ENCODE peak calls at places on chromosome 10, in ten cellular contexts. U is HEK293T, M is KBM-7, V is NCI-H524 treated with DMSO at 0.1 percent for 48 hours, A is fibroblast of lung, Q is NCI-H69, B is dorsolateral prefrontal cortex, F is sigmoid colon, P is T-helper 9 cell, W is IMR-90. R is an unnamed sample.

GRCh38 chr10:73480158-73480557 is 15.7 kb downstream of the PPP3CB start:
- DNase-seq in A (peak; percentile 34), W (peak; percentile 79), Q (no peak), P (no peak), B (no peak), V (no peak), U (no peak), M (no peak), F (no peak), R (no peak)

GRCh38 chr10:129784286-129784685 is 179.8 kb downstream of the EBF3 start:
- DNase-seq in A (no peak), M (no peak), Q (peak; percentile 2), V (no peak), U (no peak), P (no peak), B (no peak), F (no peak), W (no peak), R (no peak)

GRCh38 chr10:124710266-124710881 is 33.8 kb downstream of the FAM53B start:
- DNase-seq in A (no peak), W (no peak), B (no peak), F (no peak), P (no peak), U (no peak), V (no peak), M (no peak), Q (no peak), R (no peak)

GRCh38 chr10:80664071-80664680 is 126.5 kb downstream of the SH2D4B start:
- DNase-seq in P (peak; percentile 22), U (peak; percentile 73), A (peak; percentile 32), B (peak; percentile 34), W (peak; percentile 33), F (peak; percentile 69), Q (peak; percentile 52), M (peak; percentile 59), V (peak; percentile 0), R (no peak)

GRCh38 chr10:100775346-100775745 is 30.0 kb downstream of the PAX2 start:
- DNase-seq in M (no peak), A (no peak), W (no peak), F (peak; percentile 48), P (no peak), B (no peak), Q (no peak), U (no peak), V (no peak), R (no peak)

GRCh38 chr10:33052476-33052875 is 94.4 kb upstream of the ITGB1 start:
- DNase-seq in Q (peak; percentile 2), W (no peak), F (no peak), P (no peak), B (no peak), M (no peak), A (no peak), U (no peak), V (no peak), R (no peak)

GRCh38 chr10:72729528-72729927 is 37.6 kb downstream of the MCU start:
- DNase-seq in B (no peak), M (no peak), Q (no peak), P (no peak), V (no peak), U (no peak), W (no peak), A (no peak), F (no peak), R (no peak)

GRCh38 chr10:132932461-132933307 is 9.7 kb downstream of the CFAP46 start:
- DNase-seq in U (no peak), Q (no peak), V (no peak), W (no peak), F (no peak), B (no peak), A (no peak), M (no peak), P (no peak), R (no peak)

GRCh38 chr10:29446327-29446726 is 157.5 kb downstream of the LYZL1 start:
- DNase-seq in V (no peak), F (no peak), P (no peak), Q (no peak), B (no peak), W (peak; percentile 21), U (no peak), A (peak; percentile 55), M (no peak), R (no peak)

GRCh38 chr10:31515116-31515515 is 196.1 kb downstream of the ZEB1 start:
- DNase-seq in F (no peak), P (no peak), V (no peak), B (no peak), W (no peak), U (no peak), M (no peak), Q (no peak), A (no peak), R (no peak)

GRCh38 chr10:31242902-31243301 is 76.1 kb upstream of the ZEB1 start:
- DNase-seq in P (no peak), W (peak; percentile 99), M (peak; percentile 77), A (peak; percentile 76), B (no peak), V (no peak), F (no peak), Q (no peak), U (no peak), R (peak; percentile 17)

GRCh38 chr10:16155761-16156322 is 281.0 kb upstream of the PTER start:
- DNase-seq in F (no peak), U (peak; percentile 5), Q (peak; percentile 79), A (no peak), V (no peak), W (no peak), P (no peak), M (no peak), B (no peak), R (no peak)

GRCh38 chr10:42962120-42962901 is 114.6 kb upstream of the RET start:
- DNase-seq in W (no peak), P (no peak), F (peak; percentile 56), A (no peak), U (no peak), M (no peak), Q (no peak), V (no peak), B (no peak), R (no peak)

GRCh38 chr10:12455774-12456173 is 106.4 kb downstream of the CAMK1D start:
- DNase-seq in B (no peak), A (peak; percentile 40), V (no peak), M (no peak), F (no peak), W (no peak), U (no peak), Q (peak; percentile 45), P (no peak), R (no peak)

GRCh38 chr10:30062090-30062489 is 2.7 kb upstream of the JCAD start:
- DNase-seq in V (no peak), A (peak; percentile 87), F (no peak), Q (no peak), W (peak; percentile 97), P (no peak), B (no peak), U (no peak), M (peak; percentile 23), R (no peak)

GRCh38 chr10:91974960-91975359 is 51.4 kb downstream of the BTAF1 start:
- DNase-seq in M (no peak), Q (no peak), W (peak; percentile 80), F (no peak), V (no peak), U (no peak), P (no peak), A (peak; percentile 56), B (no peak), R (no peak)

GRCh38 chr10:44951827-44952226 is 7.8 kb upstream of the RASSF4 start:
- DNase-seq in Q (no peak), B (no peak), M (no peak), U (no peak), F (peak; percentile 59), W (no peak), V (no peak), A (no peak), P (no peak), R (no peak)

GRCh38 chr10:70232155-70232858 is 922 bp downstream of the PPA1 start:
- DNase-seq in M (peak; percentile 59), W (peak; percentile 60), U (peak; percentile 26), A (peak; percentile 58), Q (peak; percentile 79), V (no peak), F (peak; percentile 80), B (peak; percentile 30), P (peak; percentile 8), R (no peak)

GRCh38 chr10:79403441-79404230 is 41.8 kb downstream of the ZCCHC24 start:
- DNase-seq in B (no peak), U (no peak), V (no peak), Q (no peak), F (peak; percentile 82), M (no peak), A (no peak), W (no peak), P (no peak), R (no peak)

R was measured in activated naive CD8-positive, alpha-beta T cell treated with anti-CD3 and anti-CD28 coated beads, Interleukin-2, amount 50 U/mL, for 16 hours.